ENCODE peak calls at places on chromosomes 11 and 22, in four cellular contexts. B is right lobe of liver, X is PC-9, K is body of pancreas. E is an unnamed sample.

GRCh38 chr22:33321466-33321865 is 263.3 kb upstream of the SYN3 start:
- DNase-seq in K (no peak), B (no peak), X (no peak), E (no peak)

GRCh38 chr11:104967493-104968364 is 645 bp downstream of the CASP4 start:
- DNase-seq in B (no peak), K (no peak), X (no peak), E (peak; percentile 29)

GRCh38 chr11:47387944-47388696 is 9.8 kb upstream of the SPI1 start:
- DNase-seq in B (no peak), K (no peak), X (no peak), E (no peak)

GRCh38 chr11:29623144-29623722 is 393.6 kb downstream of the KCNA4 start:
- DNase-seq in X (no peak), B (no peak), K (no peak), E (no peak)

GRCh38 chr11:115959098-115959497 is 454.9 kb upstream of the CADM1 start:
- DNase-seq in K (no peak), X (no peak), B (no peak), E (no peak)

GRCh38 chr11:114316980-114317675 is 20.9 kb downstream of the NNMT start:
- DNase-seq in X (no peak), K (no peak), B (no peak), E (no peak)

GRCh38 chr11:68843703-68844312 is 2.1 kb upstream of the CPT1A start:
- DNase-seq in X (peak; percentile 91), B (peak; percentile 92), K (peak; percentile 92), E (peak; percentile 96)

GRCh38 chr11:1052133-1053011 is 15.9 kb upstream of the MUC6 start:
- DNase-seq in B (peak; percentile 16), X (no peak), K (no peak), E (no peak)

GRCh38 chr22:30251661-30252226 is 5.2 kb upstream of the LIF start:
- DNase-seq in X (peak; percentile 62), B (no peak), K (no peak), E (no peak)

GRCh38 chr22:30254307-30254706 is 7.7 kb upstream of the LIF start:
- DNase-seq in K (no peak), B (no peak), X (no peak), E (no peak)

GRCh38 chr22:30250713-30251267 is 4.2 kb upstream of the LIF start:
- DNase-seq in X (peak; percentile 91), K (peak; percentile 42), B (peak; percentile 57), E (no peak)

GRCh38 chr22:30253205-30253852 is 6.8 kb upstream of the LIF start:
- DNase-seq in B (no peak), X (peak; percentile 73), K (peak; percentile 60), E (peak; percentile 72)

DNA sequence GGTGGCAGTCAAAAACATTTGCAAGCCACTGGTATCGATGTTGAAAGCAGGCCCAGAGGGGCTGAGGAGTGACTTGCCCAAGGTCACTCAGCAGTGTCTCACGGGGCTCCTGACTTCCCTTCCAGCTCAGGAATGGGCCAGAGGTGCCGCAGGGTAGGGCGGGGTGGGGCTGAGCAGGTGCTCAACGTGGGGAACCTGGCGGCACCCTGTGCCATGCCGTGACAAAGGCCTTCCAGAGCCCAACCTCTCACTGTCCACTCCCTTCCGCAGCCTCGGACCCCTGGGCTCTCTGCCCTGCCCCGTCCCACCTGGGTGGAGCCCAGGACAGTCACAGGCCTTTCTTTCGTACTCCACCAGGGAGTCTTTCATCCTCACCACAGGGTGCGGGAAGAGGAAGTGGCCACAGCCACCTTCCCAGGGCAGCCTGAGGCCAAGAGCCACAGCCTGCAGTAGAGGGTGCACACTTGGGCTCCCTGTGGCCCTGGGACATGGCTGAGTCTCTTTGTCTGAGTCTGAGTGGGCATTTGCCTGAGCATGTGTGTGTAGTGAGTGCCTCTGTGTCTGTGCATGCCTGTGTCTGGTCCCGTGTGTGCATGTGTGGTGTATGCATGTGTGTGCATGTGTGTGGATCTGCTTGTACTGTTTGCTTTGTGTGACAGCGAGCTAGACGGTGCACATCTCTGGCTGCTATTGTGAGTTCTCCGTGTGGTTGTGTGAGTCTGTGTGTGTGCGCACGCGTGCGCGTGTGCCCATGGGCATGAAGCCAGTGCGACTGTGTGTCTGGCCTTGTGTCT is 6.0 kb upstream of the LIF start:
- DNase-seq in B (no peak), X (peak; percentile 97), K (no peak), E (peak; percentile 74)
- H3K4me3 ChIP-seq in B (no peak overlapping the region), X (peak overlapping the region; percentile 47), K (no peak overlapping the region), E (no peak overlapping the region)

DNA sequence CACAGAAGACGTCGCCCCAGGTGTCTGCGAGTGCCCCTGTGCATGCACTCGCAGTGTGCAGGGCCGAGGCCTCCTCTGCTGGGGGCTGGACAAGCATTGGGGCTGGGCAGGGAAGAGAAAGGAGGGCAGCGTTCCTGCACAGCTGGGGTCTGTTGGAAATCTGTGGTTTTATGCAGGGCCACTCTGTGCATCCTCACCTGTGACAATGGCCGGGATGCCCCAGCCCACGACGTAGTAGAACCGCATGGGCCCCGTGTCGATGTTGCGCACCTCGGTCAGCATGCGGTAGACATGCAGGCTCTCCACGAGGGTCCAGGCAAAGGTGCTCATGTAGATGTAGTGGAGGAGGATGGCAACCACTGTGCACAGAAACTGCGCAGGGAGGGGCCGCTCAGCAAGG is 37.2 kb downstream of the TRMU start:
- DNase-seq in B (no peak), K (no peak), X (no peak), E (no peak)
- H3K4me1 ChIP-seq in B (no peaks in the 10 kb centered on the region), K (peaks cover 62% of the 10 kb centered on the region), X (peaks cover 37% of the 10 kb centered on the region), E (peaks cover 5% of the 10 kb centered on the region)

GRCh38 chr11:35260342-35260985 is 121.5 kb downstream of the CD44 start:
- DNase-seq in X (no peak), B (no peak), K (no peak), E (no peak)
- H3K4me3 ChIP-seq in X (no peak overlapping the region), B (no peak overlapping the region), K (no peak overlapping the region), E (no peak overlapping the region)

GRCh38 chr22:21984793-21985192 is 2.2 kb upstream of the TOP3B start:
- DNase-seq in X (no peak), K (no peak), B (no peak), E (peak; percentile 32)
- H3K4me1 ChIP-seq in X (no peaks in the 10 kb centered on the region), K (peaks cover 13% of the 10 kb centered on the region), B (no peaks in the 10 kb centered on the region), E (no peaks in the 10 kb centered on the region)

GRCh38 chr22:25060522-25061071 is 108.1 kb downstream of the KIAA1671 start:
- DNase-seq in B (no peak), X (no peak), K (no peak), E (no peak)

GRCh38 chr22:25061134-25061533 is 108.6 kb downstream of the KIAA1671 start:
- DNase-seq in B (no peak), K (no peak), X (no peak), E (no peak)

GRCh38 chr22:25059438-25059837 is 106.9 kb downstream of the KIAA1671 start:
- DNase-seq in B (no peak), K (no peak), X (no peak), E (no peak)

GRCh38 chr22:25062378-25063095 is 110.0 kb downstream of the KIAA1671 start:
- DNase-seq in B (no peak), K (no peak), X (no peak), E (peak; percentile 62)

GRCh38 chr22:25061605-25062377 is 109.3 kb downstream of the KIAA1671 start:
- DNase-seq in B (no peak), K (no peak), X (no peak), E (no peak)
- H3K4me3 ChIP-seq in B (no peak overlapping the region), K (no peak overlapping the region), X (no peak overlapping the region), E (no peak overlapping the region)

GRCh38 chr11:65415499-65416340 is 6.9 kb upstream of the NEAT1 start:
- DNase-seq in X (no peak), B (peak; percentile 30), K (no peak), E (no peak)
- H3K4me1 ChIP-seq in X (peaks cover 46% of the 10 kb centered on the region), B (no peaks in the 10 kb centered on the region), K (peaks cover 67% of the 10 kb centered on the region), E (peaks cover 11% of the 10 kb centered on the region)

GRCh38 chr22:31970490-31971444 is 26.4 kb downstream of the YWHAH start:
- DNase-seq in K (peak; percentile 83), X (peak; percentile 95), B (peak; percentile 91), E (peak; percentile 88)
- H3K4me3 ChIP-seq in K (peak overlapping the region; percentile 4), X (peak overlapping the region; percentile 76), B (peak overlapping the region; percentile 47), E (peak overlapping the region; percentile 42)

DNA sequence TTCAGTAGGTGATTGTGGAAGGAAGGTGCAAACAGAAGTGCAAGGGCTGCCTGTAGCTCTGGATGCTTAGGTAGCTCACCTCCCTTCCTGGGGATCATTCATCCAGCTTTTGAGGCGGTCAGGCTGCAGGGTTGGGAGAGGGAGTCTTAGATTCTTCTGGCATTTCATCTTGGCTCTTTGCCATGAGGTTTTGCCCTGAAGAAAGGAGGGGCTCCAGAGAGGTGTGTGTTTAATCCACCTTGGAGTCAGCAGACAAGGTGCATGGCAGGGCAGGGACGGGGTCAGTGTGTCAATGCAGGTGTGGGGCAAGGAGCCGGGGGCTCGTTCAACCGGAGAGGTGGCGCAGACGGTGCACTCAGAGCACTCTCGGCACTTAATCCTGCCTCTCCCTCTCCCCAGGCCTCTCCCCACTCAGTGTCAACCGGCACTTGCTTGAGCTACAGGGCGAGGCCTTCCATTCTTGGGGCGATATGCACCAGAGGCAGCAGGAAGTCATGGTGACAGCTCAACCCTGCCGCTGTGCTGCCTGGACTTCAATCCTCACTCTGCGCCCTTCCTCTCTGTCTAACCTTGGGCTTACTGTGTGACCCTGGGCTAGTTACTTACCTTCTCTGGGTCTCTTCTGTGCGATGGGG is 7.2 kb downstream of the ADAMTS15 start:
- DNase-seq in B (no peak), K (no peak), X (peak; percentile 51), E (peak; percentile 81)
- H3K4me1 ChIP-seq in B (no peaks in the 10 kb centered on the region), K (no peaks in the 10 kb centered on the region), X (peaks cover 18% of the 10 kb centered on the region), E (no peaks in the 10 kb centered on the region)

GRCh38 chr11:112273066-112273465 is 12.4 kb upstream of the PLET1 start:
- DNase-seq in B (no peak), K (no peak), X (no peak), E (no peak)

GRCh38 chr11:112268406-112268805 is 7.7 kb upstream of the PLET1 start:
- DNase-seq in K (no peak), B (no peak), X (no peak), E (no peak)

GRCh38 chr11:112270551-112271180 is 10.0 kb upstream of the PLET1 start:
- DNase-seq in B (no peak), K (no peak), X (peak; percentile 33), E (no peak)

GRCh38 chr11:112269139-112269538 is 8.5 kb upstream of the PLET1 start:
- DNase-seq in X (no peak), B (no peak), K (no peak), E (no peak)

GRCh38 chr11:112271242-112271641 is 10.6 kb upstream of the PLET1 start:
- DNase-seq in B (no peak), K (no peak), X (no peak), E (no peak)
- H3K4me3 ChIP-seq in B (peak overlapping the region; percentile 17), K (no peak overlapping the region), X (peak overlapping the region; percentile 47), E (no peak overlapping the region)